ENCODE peak calls at places on chromosomes 6 and 20, in nine cellular contexts. One of them, this sample, is unnamed.

GRCh38 chr6:143149771-143150170 is 89.1 kb downstream of the AIG1 start:
- DNase-seq in mesendoderm: no peak
- DNase-seq in GM23248: peak; percentile 91
- DNase-seq in CD8-positive, alpha-beta T cell: no peak
- DNase-seq in right lobe of liver: no peak
- DNase-seq in neuronal stem cell: no peak
- DNase-seq in heart right ventricle: no peak
- DNase-seq in PC-3: no peak
- DNase-seq in adipocyte: peak; percentile 27
- DNase-seq in this sample: no peak

GRCh38 chr20:53768329-53768728 is 174.7 kb upstream of the ZNF217 start:
- DNase-seq in heart right ventricle: no peak
- DNase-seq in GM23248: no peak
- DNase-seq in CD8-positive, alpha-beta T cell: no peak
- DNase-seq in right lobe of liver: no peak
- DNase-seq in adipocyte: no peak
- DNase-seq in neuronal stem cell: no peak
- DNase-seq in PC-3: no peak
- DNase-seq in mesendoderm: peak; percentile 80
- DNase-seq in this sample: no peak

GRCh38 chr20:46951405-46951804 is 56.8 kb downstream of the EYA2 start:
- DNase-seq in GM23248: peak; percentile 66
- DNase-seq in heart right ventricle: no peak
- DNase-seq in mesendoderm: no peak
- DNase-seq in neuronal stem cell: no peak
- DNase-seq in adipocyte: no peak
- DNase-seq in CD8-positive, alpha-beta T cell: no peak
- DNase-seq in right lobe of liver: no peak
- DNase-seq in PC-3: peak; percentile 51
- DNase-seq in this sample: no peak

GRCh38 chr20:20094410-20094809 is 42.1 kb downstream of the CFAP61 start:
- DNase-seq in PC-3: no peak
- DNase-seq in heart right ventricle: no peak
- DNase-seq in right lobe of liver: no peak
- DNase-seq in neuronal stem cell: no peak
- DNase-seq in GM23248: no peak
- DNase-seq in adipocyte: no peak
- DNase-seq in CD8-positive, alpha-beta T cell: no peak
- DNase-seq in mesendoderm: no peak
- DNase-seq in this sample: no peak

GRCh38 chr20:47534405-47534804 is 32.7 kb downstream of the NCOA3 start:
- DNase-seq in heart right ventricle: no peak
- DNase-seq in neuronal stem cell: no peak
- DNase-seq in CD8-positive, alpha-beta T cell: no peak
- DNase-seq in right lobe of liver: no peak
- DNase-seq in GM23248: no peak
- DNase-seq in mesendoderm: no peak
- DNase-seq in adipocyte: no peak
- DNase-seq in PC-3: no peak
- DNase-seq in this sample: no peak

GRCh38 chr6:79630883-79631799 is at the start of gene SH3BGRL2:
- DNase-seq in PC-3: peak; percentile 63
- DNase-seq in right lobe of liver: peak; percentile 96
- DNase-seq in CD8-positive, alpha-beta T cell: no peak
- DNase-seq in adipocyte: peak; percentile 83
- DNase-seq in heart right ventricle: peak; percentile 71
- DNase-seq in GM23248: peak; percentile 69
- DNase-seq in mesendoderm: peak; percentile 93
- DNase-seq in neuronal stem cell: peak; percentile 84
- DNase-seq in this sample: peak; percentile 85

GRCh38 chr6:26017567-26017966 is 55.0 kb downstream of the TRIM38 start:
- DNase-seq in heart right ventricle: peak; percentile 70
- DNase-seq in CD8-positive, alpha-beta T cell: no peak
- DNase-seq in PC-3: no peak
- DNase-seq in mesendoderm: peak; percentile 95
- DNase-seq in GM23248: peak; percentile 96
- DNase-seq in neuronal stem cell: peak; percentile 67
- DNase-seq in adipocyte: peak; percentile 82
- DNase-seq in right lobe of liver: peak; percentile 67
- DNase-seq in this sample: peak; percentile 81

GRCh38 chr20:50916257-50916656 is 15.0 kb downstream of the ADNP start:
- DNase-seq in neuronal stem cell: no peak
- DNase-seq in PC-3: peak; percentile 20
- DNase-seq in heart right ventricle: no peak
- DNase-seq in adipocyte: peak; percentile 60
- DNase-seq in CD8-positive, alpha-beta T cell: no peak
- DNase-seq in right lobe of liver: no peak
- DNase-seq in GM23248: peak; percentile 59
- DNase-seq in mesendoderm: peak; percentile 83
- DNase-seq in this sample: no peak

GRCh38 chr6:34237316-34237721 is 646 bp downstream of the HMGA1 start:
- DNase-seq in right lobe of liver: no peak
- DNase-seq in PC-3: peak; percentile 31
- DNase-seq in mesendoderm: no peak
- DNase-seq in CD8-positive, alpha-beta T cell: no peak
- DNase-seq in adipocyte: peak; percentile 64
- DNase-seq in heart right ventricle: peak; percentile 39
- DNase-seq in neuronal stem cell: no peak
- DNase-seq in GM23248: peak; percentile 64
- DNase-seq in this sample: no peak

GRCh38 chr20:37218976-37219375 is 39.6 kb upstream of the MROH8 start:
- DNase-seq in adipocyte: no peak
- DNase-seq in PC-3: no peak
- DNase-seq in GM23248: no peak
- DNase-seq in right lobe of liver: no peak
- DNase-seq in heart right ventricle: no peak
- DNase-seq in mesendoderm: no peak
- DNase-seq in neuronal stem cell: no peak
- DNase-seq in CD8-positive, alpha-beta T cell: no peak
- DNase-seq in this sample: no peak

GRCh38 chr6:75296811-75297779 is 12.5 kb upstream of the TMEM30A start:
- DNase-seq in neuronal stem cell: peak; percentile 68
- DNase-seq in GM23248: peak; percentile 61
- DNase-seq in CD8-positive, alpha-beta T cell: no peak
- DNase-seq in right lobe of liver: no peak
- DNase-seq in mesendoderm: peak; percentile 76
- DNase-seq in heart right ventricle: no peak
- DNase-seq in adipocyte: peak; percentile 86
- DNase-seq in PC-3: peak; percentile 61
- DNase-seq in this sample: no peak

GRCh38 chr20:46128310-46129151 is 10.4 kb downstream of the CD40 start:
- DNase-seq in neuronal stem cell: peak; percentile 41
- DNase-seq in mesendoderm: peak; percentile 43
- DNase-seq in heart right ventricle: peak; percentile 35
- DNase-seq in right lobe of liver: no peak
- DNase-seq in PC-3: no peak
- DNase-seq in adipocyte: peak; percentile 52
- DNase-seq in CD8-positive, alpha-beta T cell: no peak
- DNase-seq in GM23248: peak; percentile 35
- DNase-seq in this sample: peak; percentile 74

GRCh38 chr6:137426007-137426689 is 68.0 kb downstream of the OLIG3 start:
- DNase-seq in neuronal stem cell: no peak
- DNase-seq in CD8-positive, alpha-beta T cell: no peak
- DNase-seq in mesendoderm: no peak
- DNase-seq in heart right ventricle: no peak
- DNase-seq in right lobe of liver: no peak
- DNase-seq in adipocyte: no peak
- DNase-seq in PC-3: no peak
- DNase-seq in GM23248: no peak
- DNase-seq in this sample: no peak

GRCh38 chr6:24547243-24547642 is 52.5 kb downstream of the ALDH5A1 start:
- DNase-seq in adipocyte: no peak
- DNase-seq in heart right ventricle: no peak
- DNase-seq in right lobe of liver: no peak
- DNase-seq in CD8-positive, alpha-beta T cell: peak; percentile 17
- DNase-seq in GM23248: peak; percentile 10
- DNase-seq in mesendoderm: peak; percentile 63
- DNase-seq in neuronal stem cell: no peak
- DNase-seq in PC-3: no peak
- DNase-seq in this sample: no peak

GRCh38 chr6:93416575-93417420 is 2.6 kb downstream of the EPHA7 start:
- DNase-seq in PC-3: peak; percentile 8
- DNase-seq in CD8-positive, alpha-beta T cell: no peak
- DNase-seq in right lobe of liver: peak; percentile 43
- DNase-seq in GM23248: peak; percentile 3
- DNase-seq in heart right ventricle: peak; percentile 32
- DNase-seq in adipocyte: no peak
- DNase-seq in mesendoderm: peak; percentile 67
- DNase-seq in neuronal stem cell: peak; percentile 58
- DNase-seq in this sample: peak; percentile 78

GRCh38 chr6:157241411-157241979 is 81.8 kb downstream of the TMEM242 start:
- DNase-seq in PC-3: peak; percentile 3
- DNase-seq in CD8-positive, alpha-beta T cell: no peak
- DNase-seq in adipocyte: no peak
- DNase-seq in heart right ventricle: no peak
- DNase-seq in right lobe of liver: no peak
- DNase-seq in neuronal stem cell: no peak
- DNase-seq in mesendoderm: no peak
- DNase-seq in GM23248: peak; percentile 36
- DNase-seq in this sample: peak; percentile 13

GRCh38 chr20:20843982-20844381 is 131.5 kb upstream of the RALGAPA2 start:
- DNase-seq in heart right ventricle: no peak
- DNase-seq in CD8-positive, alpha-beta T cell: no peak
- DNase-seq in PC-3: peak; percentile 42
- DNase-seq in mesendoderm: no peak
- DNase-seq in adipocyte: no peak
- DNase-seq in GM23248: no peak
- DNase-seq in neuronal stem cell: no peak
- DNase-seq in right lobe of liver: no peak
- DNase-seq in this sample: no peak

GRCh38 chr6:33738153-33738552 is 8.6 kb downstream of the IP6K3 start:
- DNase-seq in neuronal stem cell: no peak
- DNase-seq in heart right ventricle: no peak
- DNase-seq in right lobe of liver: no peak
- DNase-seq in mesendoderm: no peak
- DNase-seq in CD8-positive, alpha-beta T cell: no peak
- DNase-seq in PC-3: no peak
- DNase-seq in GM23248: no peak
- DNase-seq in adipocyte: no peak
- DNase-seq in this sample: no peak

GRCh38 chr6:52405243-52405642 is 14.9 kb upstream of the EFHC1 start:
- DNase-seq in mesendoderm: no peak
- DNase-seq in neuronal stem cell: no peak
- DNase-seq in PC-3: no peak
- DNase-seq in CD8-positive, alpha-beta T cell: no peak
- DNase-seq in adipocyte: no peak
- DNase-seq in GM23248: no peak
- DNase-seq in heart right ventricle: no peak
- DNase-seq in right lobe of liver: no peak
- DNase-seq in this sample: no peak

GRCh38 chr6:52403627-52404026 is 16.5 kb upstream of the EFHC1 start:
- DNase-seq in heart right ventricle: peak; percentile 38
- DNase-seq in CD8-positive, alpha-beta T cell: no peak
- DNase-seq in adipocyte: no peak
- DNase-seq in neuronal stem cell: no peak
- DNase-seq in PC-3: peak; percentile 59
- DNase-seq in GM23248: no peak
- DNase-seq in right lobe of liver: no peak
- DNase-seq in mesendoderm: no peak
- DNase-seq in this sample: no peak

GRCh38 chr6:52403086-52403485 is 17.1 kb upstream of the EFHC1 start:
- DNase-seq in neuronal stem cell: no peak
- DNase-seq in mesendoderm: no peak
- DNase-seq in GM23248: no peak
- DNase-seq in right lobe of liver: no peak
- DNase-seq in PC-3: no peak
- DNase-seq in CD8-positive, alpha-beta T cell: no peak
- DNase-seq in adipocyte: no peak
- DNase-seq in heart right ventricle: no peak
- DNase-seq in this sample: no peak

GRCh38 chr6:52399511-52400315 is 20.4 kb upstream of the EFHC1 start:
- DNase-seq in adipocyte: peak; percentile 81
- DNase-seq in CD8-positive, alpha-beta T cell: no peak
- DNase-seq in heart right ventricle: no peak
- DNase-seq in GM23248: peak; percentile 83
- DNase-seq in PC-3: peak; percentile 72
- DNase-seq in neuronal stem cell: peak; percentile 54
- DNase-seq in mesendoderm: peak; percentile 78
- DNase-seq in right lobe of liver: no peak
- DNase-seq in this sample: no peak

GRCh38 chr6:52400316-52401041 is 19.7 kb upstream of the EFHC1 start:
- DNase-seq in neuronal stem cell: no peak
- DNase-seq in PC-3: no peak
- DNase-seq in GM23248: no peak
- DNase-seq in adipocyte: no peak
- DNase-seq in CD8-positive, alpha-beta T cell: no peak
- DNase-seq in right lobe of liver: no peak
- DNase-seq in heart right ventricle: no peak
- DNase-seq in mesendoderm: no peak
- DNase-seq in this sample: no peak
- H3K4me1 ChIP-seq in neuronal stem cell: no peaks in the 10 kb centered on the region
- H3K4me1 ChIP-seq in PC-3: peaks cover 12% of the 10 kb centered on the region
- H3K4me1 ChIP-seq in GM23248: peaks cover 7% of the 10 kb centered on the region
- H3K4me1 ChIP-seq in adipocyte: no peaks in the 10 kb centered on the region
- H3K4me1 ChIP-seq in CD8-positive, alpha-beta T cell: peaks cover 64% of the 10 kb centered on the region
- H3K4me1 ChIP-seq in right lobe of liver: no peaks in the 10 kb centered on the region
- H3K4me1 ChIP-seq in heart right ventricle: no peaks in the 10 kb centered on the region
- H3K4me1 ChIP-seq in mesendoderm: no peaks in the 10 kb centered on the region
- H3K4me1 ChIP-seq in this sample: peaks cover 40% of the 10 kb centered on the region

GRCh38 chr6:72930733-72931132 is 294.6 kb downstream of the KHDC1L start:
- DNase-seq in neuronal stem cell: no peak
- DNase-seq in right lobe of liver: no peak
- DNase-seq in GM23248: no peak
- DNase-seq in adipocyte: no peak
- DNase-seq in CD8-positive, alpha-beta T cell: no peak
- DNase-seq in heart right ventricle: no peak
- DNase-seq in mesendoderm: no peak
- DNase-seq in PC-3: no peak
- DNase-seq in this sample: no peak
- H3K4me1 ChIP-seq in neuronal stem cell: peaks cover 4% of the 10 kb centered on the region
- H3K4me1 ChIP-seq in right lobe of liver: no peaks in the 10 kb centered on the region
- H3K4me1 ChIP-seq in GM23248: no peaks in the 10 kb centered on the region
- H3K4me1 ChIP-seq in adipocyte: no peaks in the 10 kb centered on the region
- H3K4me1 ChIP-seq in CD8-positive, alpha-beta T cell: no peaks in the 10 kb centered on the region
- H3K4me1 ChIP-seq in heart right ventricle: no peaks in the 10 kb centered on the region
- H3K4me1 ChIP-seq in mesendoderm: no peaks in the 10 kb centered on the region
- H3K4me1 ChIP-seq in PC-3: no peaks in the 10 kb centered on the region
- H3K4me1 ChIP-seq in this sample: no peaks in the 10 kb centered on the region

GRCh38 chr6:15739867-15740266 is 77.0 kb upstream of the DTNBP1 start:
- DNase-seq in GM23248: no peak
- DNase-seq in right lobe of liver: no peak
- DNase-seq in heart right ventricle: no peak
- DNase-seq in mesendoderm: no peak
- DNase-seq in adipocyte: no peak
- DNase-seq in PC-3: no peak
- DNase-seq in CD8-positive, alpha-beta T cell: no peak
- DNase-seq in neuronal stem cell: no peak
- DNase-seq in this sample: no peak
- H3K4me1 ChIP-seq in GM23248: no peaks in the 10 kb centered on the region
- H3K4me1 ChIP-seq in right lobe of liver: no peaks in the 10 kb centered on the region
- H3K4me1 ChIP-seq in heart right ventricle: no peaks in the 10 kb centered on the region
- H3K4me1 ChIP-seq in mesendoderm: peaks cover 6% of the 10 kb centered on the region
- H3K4me1 ChIP-seq in adipocyte: no peaks in the 10 kb centered on the region
- H3K4me1 ChIP-seq in PC-3: peaks cover 8% of the 10 kb centered on the region
- H3K4me1 ChIP-seq in CD8-positive, alpha-beta T cell: no peaks in the 10 kb centered on the region
- H3K4me1 ChIP-seq in neuronal stem cell: peaks cover 4% of the 10 kb centered on the region
- H3K4me1 ChIP-seq in this sample: no peaks in the 10 kb centered on the region

DNA sequence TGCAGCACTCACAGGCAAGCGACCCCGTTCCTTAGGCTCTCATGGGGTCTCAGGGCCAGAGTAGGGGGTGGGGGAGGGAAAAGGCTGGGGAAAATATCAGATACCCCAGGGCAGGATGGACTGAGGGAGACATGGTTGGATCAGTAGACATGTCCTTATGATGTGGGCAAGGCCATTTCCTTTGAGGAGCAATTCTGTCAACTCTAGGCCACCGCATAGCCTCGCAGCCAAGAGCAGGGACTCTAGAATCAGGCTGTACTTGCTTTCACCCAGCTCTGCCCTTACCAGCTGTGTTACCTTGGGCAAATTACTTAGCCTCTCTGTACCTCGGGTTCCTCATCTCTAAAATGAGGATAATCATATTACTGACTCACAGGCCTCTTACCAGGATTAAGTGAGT is 2.2 kb upstream of the MAPK13 start:
- DNase-seq in PC-3: no peak
- DNase-seq in CD8-positive, alpha-beta T cell: no peak
- DNase-seq in adipocyte: no peak
- DNase-seq in mesendoderm: no peak
- DNase-seq in right lobe of liver: no peak
- DNase-seq in neuronal stem cell: no peak
- DNase-seq in GM23248: no peak
- DNase-seq in heart right ventricle: no peak
- DNase-seq in this sample: no peak
- H3K4me1 ChIP-seq in PC-3: peaks cover 39% of the 10 kb centered on the region
- H3K4me1 ChIP-seq in CD8-positive, alpha-beta T cell: peaks cover 69% of the 10 kb centered on the region
- H3K4me1 ChIP-seq in adipocyte: peaks cover 39% of the 10 kb centered on the region
- H3K4me1 ChIP-seq in mesendoderm: peaks cover 16% of the 10 kb centered on the region
- H3K4me1 ChIP-seq in right lobe of liver: no peaks in the 10 kb centered on the region
- H3K4me1 ChIP-seq in neuronal stem cell: peaks cover 11% of the 10 kb centered on the region
- H3K4me1 ChIP-seq in GM23248: peaks cover 41% of the 10 kb centered on the region
- H3K4me1 ChIP-seq in heart right ventricle: peaks cover 17% of the 10 kb centered on the region
- H3K4me1 ChIP-seq in this sample: peaks cover 90% of the 10 kb centered on the region

This sample was measured in spleen.